ENCODE peak calls at places on chromosomes 13 and 19, in five cellular contexts. K, V, R, X and M are unnamed samples.

GRCh38 chr19:32642771-32643170 is 32.2 kb downstream of the ANKRD27 start:
- DNase-seq in K (no peak), V (no peak), R (no peak), X (no peak), M (no peak)

GRCh38 chr13:40101708-40102359 is 446.4 kb downstream of the COG6 start:
- DNase-seq in K (no peak), V (no peak), R (no peak), X (no peak), M (no peak)

GRCh38 chr13:41492432-41493267 is 35.3 kb downstream of the RGCC start:
- DNase-seq in K (no peak), V (no peak), R (no peak), X (no peak), M (no peak)

GRCh38 chr13:111853146-111853545 is 213.8 kb upstream of the SOX1 start:
- DNase-seq in K (no peak), V (no peak), R (no peak), X (no peak), M (no peak)

GRCh38 chr19:35657904-35658700 is 8.2 kb upstream of the UPK1A start:
- DNase-seq in K (no peak), V (no peak), R (no peak), X (peak), M (no peak)

GRCh38 chr13:27006519-27007161 is 165.0 kb downstream of the USP12 start:
- DNase-seq in K (no peak), V (peak), R (peak), X (peak), M (peak)

GRCh38 chr13:44252938-44253337 is 120.7 kb upstream of the SERP2 start:
- DNase-seq in K (no peak), V (no peak), R (no peak), X (no peak), M (no peak)

GRCh38 chr13:112247471-112248405 is 128.4 kb upstream of the SPACA7 start:
- DNase-seq in K (no peak), V (no peak), R (no peak), X (no peak), M (no peak)

GRCh38 chr13:42110410-42111155 is 62.1 kb downstream of the DGKH start:
- DNase-seq in K (no peak), V (peak), R (no peak), X (peak), M (no peak)

GRCh38 chr19:27794444-27795042 is 1418.4 kb downstream of the UQCRFS1 start:
- DNase-seq in K (no peak), V (peak), R (peak), X (peak), M (no peak)

GRCh38 chr13:113364371-113364932 is 522 bp upstream of the GRTP1 start:
- DNase-seq in K (peak), V (no peak), R (no peak), X (no peak), M (peak)

GRCh38 chr19:55160986-55161365 is 3.4 kb upstream of the TNNI3 start:
- DNase-seq in K (no peak), V (no peak), R (no peak), X (no peak), M (no peak)

GRCh38 chr19:18588611-18589379 is at the start of gene REX1BD:
- DNase-seq in K (peak), V (peak), R (peak), X (peak), M (peak)

GRCh38 chr19:49809155-49809986 is 3.7 kb downstream of the FUZ start:
- DNase-seq in K (no peak), V (peak), R (peak), X (no peak), M (peak)

GRCh38 chr13:106343831-106344230 is 191.6 kb downstream of the EFNB2 start:
- DNase-seq in K (no peak), V (no peak), R (no peak), X (no peak), M (no peak)

GRCh38 chr19:55647732-55648656 is at the start of gene CCDC106:
- DNase-seq in K (peak), V (peak), R (peak), X (peak), M (peak)

GRCh38 chr13:51737609-51738008 is 66.4 kb downstream of the DHRS12 start:
- DNase-seq in K (no peak), V (no peak), R (no peak), X (no peak), M (no peak)

GRCh38 chr13:45537506-45537905 is 72.8 kb downstream of the COG3 start:
- DNase-seq in K (no peak), V (no peak), R (no peak), X (peak), M (no peak)

GRCh38 chr13:107271226-107271625 is 703.3 kb upstream of the ARGLU1 start:
- DNase-seq in K (no peak), V (peak), R (peak), X (peak), M (no peak)

GRCh38 chr19:18919086-18919894 is at the start of the genes COPE and DDX49:
- DNase-seq in K (peak), V (peak), R (peak), X (peak), M (peak)

GRCh38 chr13:74305876-74306275 is 171.7 kb upstream of the KLF12 start:
- DNase-seq in K (no peak), V (no peak), R (peak), X (peak), M (no peak)

GRCh38 chr13:48448963-48449614 is 36.2 kb upstream of the LPAR6 start:
- DNase-seq in K (no peak), V (peak), R (no peak), X (peak), M (no peak)

GRCh38 chr13:52454459-52454824 is 836 bp upstream of the CKAP2 start:
- DNase-seq in K (no peak), V (peak), R (peak), X (no peak), M (no peak)

GRCh38 chr19:15234525-15235130 is 2.4 kb upstream of the EPHX3 start:
- DNase-seq in K (no peak), V (no peak), R (no peak), X (no peak), M (no peak)

GRCh38 chr13:50393641-50394040 is 378.4 kb downstream of the KCNRG start:
- DNase-seq in K (no peak), V (no peak), R (peak), X (peak), M (peak)

GRCh38 chr13:21478881-21479808 is 20.0 kb upstream of the ZDHHC20 start:
- DNase-seq in K (no peak), V (peak), R (no peak), X (peak), M (peak)

GRCh38 chr13:67308004-67308772 is 78.1 kb upstream of the PCDH9 start:
- DNase-seq in K (no peak), V (no peak), R (no peak), X (no peak), M (no peak)

GRCh38 chr19:5985098-5985783 is 7.3 kb upstream of the RANBP3 start:
- DNase-seq in K (no peak), V (peak), R (no peak), X (peak), M (no peak)

GRCh38 chr19:14479309-14479984 is 4.3 kb upstream of the PTGER1 start:
- DNase-seq in K (no peak), V (no peak), R (no peak), X (no peak), M (no peak)

GRCh38 chr13:101140936-101141335 is 275.4 kb downstream of the NALCN start:
- DNase-seq in K (no peak), V (no peak), R (no peak), X (no peak), M (no peak)

GRCh38 chr19:20664917-20665781 is 3.8 kb upstream of the ZNF626 start:
- DNase-seq in K (peak), V (peak), R (peak), X (peak), M (peak)

GRCh38 chr19:50460161-50460765 is 16.0 kb upstream of the EMC10 start:
- DNase-seq in K (no peak), V (peak), R (no peak), X (peak), M (no peak)

GRCh38 chr13:108534728-108535127 is 94.7 kb upstream of the MYO16 start:
- DNase-seq in K (no peak), V (no peak), R (no peak), X (no peak), M (no peak)

GRCh38 chr19:4362871-4363545 is 19.6 kb downstream of the MPND start:
- DNase-seq in K (no peak), V (no peak), R (peak), X (peak), M (no peak)
- TF ChIP-seq CTCF in K (no peak), V (peak), R (peak), X (peak), M (peak)

GRCh38 chr13:38577048-38577447 is 109.8 kb upstream of the FREM2 start:
- DNase-seq in K (no peak), V (peak), R (no peak), X (peak), M (no peak)

DNA sequence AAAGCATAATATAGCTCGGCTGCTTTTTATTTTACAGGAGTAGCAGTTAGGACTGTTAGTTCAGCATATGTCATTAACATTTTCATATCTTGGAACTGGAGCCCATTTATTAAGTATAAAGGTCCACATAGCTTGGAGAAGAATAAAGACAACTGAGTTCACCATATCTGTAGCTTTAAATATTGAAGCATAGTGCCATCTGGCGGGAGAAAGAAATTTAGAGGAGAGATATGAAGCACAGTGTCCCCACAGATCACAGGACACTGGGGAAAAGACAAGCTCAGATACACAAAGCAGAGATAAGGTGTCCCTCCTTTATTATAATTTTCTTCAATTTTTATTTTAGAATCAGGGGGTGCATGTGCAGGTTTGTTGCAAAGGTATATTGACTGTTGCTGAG is 104.7 kb upstream of the FREM2 start:
- DNase-seq in K (no peak), V (peak), R (no peak), X (peak), M (peak)
- TF ChIP-seq CTCF in K (no peak), V (peak), R (peak), X (peak), M (no peak)

DNA sequence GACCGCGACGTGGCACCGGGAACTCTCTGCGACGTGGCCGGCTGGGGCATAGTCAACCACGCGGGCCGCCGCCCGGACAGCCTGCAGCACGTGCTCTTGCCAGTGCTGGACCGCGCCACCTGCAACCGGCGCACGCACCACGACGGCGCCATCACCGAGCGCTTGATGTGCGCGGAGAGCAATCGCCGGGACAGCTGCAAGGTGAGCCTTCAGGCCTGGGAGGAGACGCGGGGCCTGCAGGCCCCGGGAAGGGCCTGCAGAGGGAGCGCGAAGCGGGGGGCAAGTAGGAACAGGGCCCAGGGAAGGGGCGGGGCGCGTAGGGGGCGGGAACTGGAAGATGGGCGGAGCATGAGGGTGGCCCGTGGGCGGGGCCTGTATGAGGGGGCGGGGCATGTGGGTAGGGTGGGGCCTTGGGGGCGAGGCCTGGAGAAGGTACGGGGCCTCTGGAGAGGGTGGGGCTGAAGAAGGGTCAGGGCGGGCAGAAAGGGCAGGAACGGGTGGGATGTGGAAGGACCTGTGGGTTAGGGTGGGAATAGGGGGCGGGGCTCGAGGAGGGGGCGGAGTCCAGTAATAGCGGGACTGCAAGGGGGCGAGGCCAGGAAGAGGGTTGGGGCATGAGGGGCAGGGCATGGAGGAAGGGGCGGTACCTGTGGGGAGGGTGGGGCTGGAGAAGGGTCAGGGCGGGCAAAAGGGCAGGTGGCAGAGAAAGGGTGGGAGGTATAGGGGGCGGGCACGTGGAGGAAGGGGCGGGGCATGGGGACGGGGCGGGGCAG is 2.5 kb downstream of the CFD start:
- DNase-seq in K (no peak), V (no peak), R (peak), X (no peak), M (peak)
- TF ChIP-seq CTCF in K (no peak), V (peak), R (peak), X (no peak), M (no peak)

GRCh38 chr19:39187552-39187943 is 9.2 kb upstream of the NCCRP1 start:
- DNase-seq in K (no peak), V (no peak), R (no peak), X (no peak), M (no peak)
- TF ChIP-seq CTCF in K (no peak), V (no peak), R (no peak), X (no peak), M (no peak)

DNA sequence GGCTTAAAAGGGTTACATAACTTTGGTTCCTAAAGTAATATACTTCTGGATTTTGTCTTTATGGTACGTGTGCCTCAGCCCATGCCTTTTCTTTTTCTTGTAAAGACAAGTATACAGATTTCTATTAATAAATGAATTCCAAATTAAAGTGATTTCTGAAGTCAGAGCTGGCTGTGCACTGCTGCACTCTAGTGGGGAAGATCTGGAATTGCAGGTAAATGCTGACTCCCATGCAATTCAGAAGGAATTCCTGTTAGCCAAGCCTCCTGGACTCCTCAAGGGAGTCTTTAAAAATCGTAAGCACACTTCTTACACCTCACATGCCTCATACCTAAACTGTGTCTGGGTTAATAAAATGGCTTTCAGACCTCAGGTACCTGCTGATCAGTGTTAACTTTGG is 118.4 kb upstream of the SLC7A1 start:
- DNase-seq in K (no peak), V (no peak), R (no peak), X (peak), M (no peak)
- TF ChIP-seq CTCF in K (no peak), V (peak), R (peak), X (peak), M (peak)

GRCh38 chr13:99657848-99658265 is 156.6 kb downstream of the TM9SF2 start:
- DNase-seq in K (peak), V (peak), R (peak), X (peak), M (peak)
- TF ChIP-seq CTCF in K (peak), V (no peak), R (peak), X (no peak), M (peak)

GRCh38 chr13:97372929-97373328 is 61.0 kb upstream of the RAP2A start:
- DNase-seq in K (no peak), V (no peak), R (no peak), X (no peak), M (no peak)
- TF ChIP-seq CTCF in K (no peak), V (no peak), R (no peak), X (no peak), M (no peak)